ENCODE peak calls at places on chromosomes 13 and 19, in seven cellular contexts. One of them, this sample, is unnamed.

GRCh38 chr19:29393915-29394460 is 131.8 kb upstream of the VSTM2B start:
- DNase-seq in Karpas-422: peak
- DNase-seq in GM23248: no peak
- DNase-seq in K562: no peak
- DNase-seq in H1: no peak
- DNase-seq in MM.1S: no peak
- DNase-seq in neuronal stem cell: no peak
- DNase-seq in this sample: no peak

GRCh38 chr13:97809576-97809975 is 143.9 kb upstream of the IPO5 start:
- DNase-seq in GM23248: peak
- DNase-seq in Karpas-422: no peak
- DNase-seq in MM.1S: no peak
- DNase-seq in neuronal stem cell: no peak
- DNase-seq in K562: no peak
- DNase-seq in H1: no peak
- DNase-seq in this sample: no peak

GRCh38 chr19:22332924-22333323 is 46.7 kb downstream of the ZNF729 start:
- DNase-seq in K562: no peak
- DNase-seq in H1: no peak
- DNase-seq in MM.1S: no peak
- DNase-seq in Karpas-422: no peak
- DNase-seq in GM23248: peak
- DNase-seq in neuronal stem cell: no peak
- DNase-seq in this sample: peak

GRCh38 chr19:51458899-51459592 is 792 bp upstream of the SIGLEC8 start:
- DNase-seq in K562: no peak
- DNase-seq in GM23248: no peak
- DNase-seq in H1: no peak
- DNase-seq in Karpas-422: no peak
- DNase-seq in MM.1S: no peak
- DNase-seq in neuronal stem cell: no peak
- DNase-seq in this sample: no peak

GRCh38 chr19:16435999-16436650 is 35.6 kb downstream of the EPS15L1 start:
- DNase-seq in K562: no peak
- DNase-seq in H1: no peak
- DNase-seq in Karpas-422: peak
- DNase-seq in MM.1S: peak
- DNase-seq in GM23248: no peak
- DNase-seq in neuronal stem cell: no peak
- DNase-seq in this sample: no peak

GRCh38 chr13:59906413-59907027 is 257.2 kb downstream of the DIAPH3 start:
- DNase-seq in H1: no peak
- DNase-seq in MM.1S: peak
- DNase-seq in GM23248: peak
- DNase-seq in Karpas-422: peak
- DNase-seq in neuronal stem cell: no peak
- DNase-seq in K562: no peak
- DNase-seq in this sample: no peak

GRCh38 chr13:30985637-30986205 is 53.3 kb downstream of the TEX26 start:
- DNase-seq in MM.1S: no peak
- DNase-seq in K562: no peak
- DNase-seq in neuronal stem cell: no peak
- DNase-seq in H1: no peak
- DNase-seq in Karpas-422: no peak
- DNase-seq in GM23248: peak
- DNase-seq in this sample: peak

GRCh38 chr13:33017410-33017929 is 1.2 kb downstream of the KL start:
- DNase-seq in H1: no peak
- DNase-seq in Karpas-422: peak
- DNase-seq in MM.1S: peak
- DNase-seq in GM23248: peak
- DNase-seq in neuronal stem cell: no peak
- DNase-seq in K562: peak
- DNase-seq in this sample: peak

GRCh38 chr19:15252398-15253018 is 20.3 kb upstream of the EPHX3 start:
- DNase-seq in Karpas-422: peak
- DNase-seq in GM23248: peak
- DNase-seq in K562: no peak
- DNase-seq in H1: peak
- DNase-seq in neuronal stem cell: no peak
- DNase-seq in MM.1S: no peak
- DNase-seq in this sample: no peak

GRCh38 chr13:32309812-32310706 is 5.1 kb downstream of the ZAR1L start:
- DNase-seq in GM23248: peak
- DNase-seq in K562: peak
- DNase-seq in H1: peak
- DNase-seq in MM.1S: peak
- DNase-seq in neuronal stem cell: peak
- DNase-seq in Karpas-422: peak
- DNase-seq in this sample: peak

GRCh38 chr19:2081873-2082810 is 14.0 kb downstream of the MOB3A start:
- DNase-seq in GM23248: no peak
- DNase-seq in Karpas-422: no peak
- DNase-seq in K562: no peak
- DNase-seq in neuronal stem cell: no peak
- DNase-seq in H1: no peak
- DNase-seq in MM.1S: no peak
- DNase-seq in this sample: no peak

GRCh38 chr19:19405919-19406877 is 723 bp downstream of the GATAD2A start:
- DNase-seq in GM23248: peak
- DNase-seq in K562: peak
- DNase-seq in neuronal stem cell: peak
- DNase-seq in MM.1S: peak
- DNase-seq in H1: peak
- DNase-seq in Karpas-422: peak
- DNase-seq in this sample: peak

GRCh38 chr13:52838433-52839107 is 9.9 kb downstream of the PCDH8 start:
- DNase-seq in neuronal stem cell: no peak
- DNase-seq in MM.1S: no peak
- DNase-seq in K562: no peak
- DNase-seq in GM23248: no peak
- DNase-seq in Karpas-422: no peak
- DNase-seq in H1: no peak
- DNase-seq in this sample: no peak

GRCh38 chr13:27425151-27425917 is 915 bp downstream of the GTF3A start:
- DNase-seq in K562: no peak
- DNase-seq in Karpas-422: peak
- DNase-seq in H1: peak
- DNase-seq in GM23248: peak
- DNase-seq in MM.1S: no peak
- DNase-seq in neuronal stem cell: no peak
- DNase-seq in this sample: no peak

GRCh38 chr19:10390652-10391286 is 10.4 kb upstream of the TYK2 start:
- DNase-seq in K562: peak
- DNase-seq in GM23248: peak
- DNase-seq in MM.1S: peak
- DNase-seq in H1: peak
- DNase-seq in neuronal stem cell: peak
- DNase-seq in Karpas-422: peak
- DNase-seq in this sample: peak

GRCh38 chr19:29542776-29543175 is 17.0 kb downstream of the VSTM2B start:
- DNase-seq in GM23248: no peak
- DNase-seq in neuronal stem cell: no peak
- DNase-seq in Karpas-422: no peak
- DNase-seq in K562: no peak
- DNase-seq in MM.1S: no peak
- DNase-seq in H1: no peak
- DNase-seq in this sample: no peak

GRCh38 chr13:20193142-20193923 is 595 bp upstream of the GJB2 start:
- DNase-seq in GM23248: peak
- DNase-seq in H1: peak
- DNase-seq in Karpas-422: no peak
- DNase-seq in K562: no peak
- DNase-seq in neuronal stem cell: no peak
- DNase-seq in MM.1S: no peak
- DNase-seq in this sample: no peak

GRCh38 chr19:1790054-1790762 is 21.9 kb downstream of the ATP8B3 start:
- DNase-seq in MM.1S: no peak
- DNase-seq in GM23248: no peak
- DNase-seq in Karpas-422: no peak
- DNase-seq in neuronal stem cell: no peak
- DNase-seq in H1: no peak
- DNase-seq in K562: no peak
- DNase-seq in this sample: no peak

GRCh38 chr19:18397242-18398202 is at the start of gene LRRC25:
- DNase-seq in GM23248: no peak
- DNase-seq in H1: peak
- DNase-seq in MM.1S: no peak
- DNase-seq in neuronal stem cell: peak
- DNase-seq in Karpas-422: peak
- DNase-seq in K562: peak
- DNase-seq in this sample: no peak

GRCh38 chr19:58572026-58572817 is 913 bp downstream of the MZF1 start:
- DNase-seq in Karpas-422: no peak
- DNase-seq in H1: no peak
- DNase-seq in K562: no peak
- DNase-seq in GM23248: no peak
- DNase-seq in neuronal stem cell: no peak
- DNase-seq in MM.1S: no peak
- DNase-seq in this sample: no peak

GRCh38 chr13:94858856-94859811 is 146.8 kb upstream of the SOX21 start:
- DNase-seq in MM.1S: no peak
- DNase-seq in H1: no peak
- DNase-seq in GM23248: no peak
- DNase-seq in Karpas-422: no peak
- DNase-seq in K562: no peak
- DNase-seq in neuronal stem cell: no peak
- DNase-seq in this sample: no peak

GRCh38 chr19:33402421-33403220 is 29.1 kb downstream of the CEBPG start:
- DNase-seq in K562: no peak
- DNase-seq in Karpas-422: peak
- DNase-seq in MM.1S: no peak
- DNase-seq in neuronal stem cell: no peak
- DNase-seq in GM23248: no peak
- DNase-seq in H1: no peak
- DNase-seq in this sample: peak

GRCh38 chr13:113047587-113047986 is 58.0 kb upstream of the F7 start:
- DNase-seq in MM.1S: no peak
- DNase-seq in H1: no peak
- DNase-seq in GM23248: no peak
- DNase-seq in Karpas-422: no peak
- DNase-seq in neuronal stem cell: no peak
- DNase-seq in K562: no peak
- DNase-seq in this sample: no peak

GRCh38 chr19:4233282-4233853 is 4.0 kb downstream of the EBI3 start:
- DNase-seq in GM23248: peak
- DNase-seq in Karpas-422: peak
- DNase-seq in K562: peak
- DNase-seq in H1: peak
- DNase-seq in neuronal stem cell: no peak
- DNase-seq in MM.1S: peak
- DNase-seq in this sample: peak
- H3K4me2 ChIP-seq in GM23248: no peak
- H3K4me2 ChIP-seq in Karpas-422: no peak
- H3K4me2 ChIP-seq in K562: peak
- H3K4me2 ChIP-seq in H1: no peak
- H3K4me2 ChIP-seq in neuronal stem cell: no peak
- H3K4me2 ChIP-seq in MM.1S: no peak
- H3K4me2 ChIP-seq in this sample: no peak

DNA sequence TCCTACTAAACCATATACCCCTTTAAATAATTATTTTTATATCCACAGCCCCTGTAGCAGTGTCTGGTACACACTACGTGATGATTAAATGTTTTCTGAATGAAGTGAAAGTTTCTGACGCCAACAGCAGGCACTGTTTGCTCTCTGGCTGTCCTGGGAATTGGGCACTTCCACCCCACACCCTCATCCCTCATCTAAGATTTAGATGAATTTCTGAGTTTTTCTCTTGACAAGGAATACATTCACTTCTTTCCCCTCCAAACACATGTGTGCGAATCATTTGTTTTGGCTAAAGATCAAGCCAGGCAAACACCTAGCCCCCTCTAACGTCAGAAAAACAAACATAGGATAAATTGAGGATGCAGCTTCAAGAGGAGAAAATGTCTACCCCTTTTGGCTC is 93.7 kb downstream of the NUFIP1 start:
- DNase-seq in GM23248: no peak
- DNase-seq in Karpas-422: no peak
- DNase-seq in H1: no peak
- DNase-seq in MM.1S: no peak
- DNase-seq in neuronal stem cell: no peak
- DNase-seq in K562: no peak
- DNase-seq in this sample: no peak
- H2AFZ ChIP-seq in GM23248: no peak
- H2AFZ ChIP-seq in Karpas-422: no peak
- H2AFZ ChIP-seq in H1: no peak
- H2AFZ ChIP-seq in MM.1S: no peak
- H2AFZ ChIP-seq in neuronal stem cell: no peak
- H2AFZ ChIP-seq in K562: no peak
- H2AFZ ChIP-seq in this sample: no peak

GRCh38 chr19:48168689-48169088 is 1.5 kb downstream of the LIG1 start:
- DNase-seq in K562: no peak
- DNase-seq in Karpas-422: no peak
- DNase-seq in GM23248: no peak
- DNase-seq in MM.1S: no peak
- DNase-seq in H1: no peak
- DNase-seq in neuronal stem cell: no peak
- DNase-seq in this sample: no peak
- H3K4me2 ChIP-seq in K562: peak
- H3K4me2 ChIP-seq in Karpas-422: peak
- H3K4me2 ChIP-seq in GM23248: no peak
- H3K4me2 ChIP-seq in MM.1S: peak
- H3K4me2 ChIP-seq in H1: no peak
- H3K4me2 ChIP-seq in neuronal stem cell: no peak
- H3K4me2 ChIP-seq in this sample: peak

DNA sequence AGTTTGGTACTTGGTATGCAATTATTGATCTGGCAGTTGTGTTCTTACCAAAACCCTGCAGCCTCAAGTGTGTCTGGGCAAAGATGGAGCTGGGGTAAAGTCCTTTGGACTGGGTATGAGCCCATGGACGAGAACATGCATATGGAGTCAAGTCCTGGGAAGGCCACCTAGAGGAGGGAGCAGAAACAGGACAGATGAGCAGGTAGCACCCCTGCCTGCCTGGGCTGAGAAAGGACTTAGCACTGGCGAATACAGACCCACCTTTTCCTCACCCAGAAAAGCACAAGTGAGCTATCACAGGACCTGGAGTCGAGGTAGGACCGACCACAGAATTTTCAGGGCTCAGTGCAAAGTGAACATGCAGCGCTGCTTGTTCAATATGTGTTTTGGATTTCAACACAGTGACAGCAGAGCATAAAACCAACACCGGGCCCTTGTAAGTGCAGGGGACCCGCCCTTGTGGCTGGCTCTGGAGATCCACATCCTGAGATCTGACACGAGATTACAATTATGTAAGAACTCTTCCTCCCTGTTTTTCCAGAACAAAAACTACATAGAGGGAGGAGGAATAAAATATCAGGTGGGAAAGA is 25.9 kb downstream of the IGFL2 start:
- DNase-seq in MM.1S: no peak
- DNase-seq in Karpas-422: no peak
- DNase-seq in GM23248: no peak
- DNase-seq in neuronal stem cell: no peak
- DNase-seq in K562: no peak
- DNase-seq in H1: no peak
- DNase-seq in this sample: no peak
- H2AFZ ChIP-seq in MM.1S: no peak
- H2AFZ ChIP-seq in Karpas-422: no peak
- H2AFZ ChIP-seq in GM23248: no peak
- H2AFZ ChIP-seq in neuronal stem cell: no peak
- H2AFZ ChIP-seq in K562: no peak
- H2AFZ ChIP-seq in H1: peak
- H2AFZ ChIP-seq in this sample: no peak

This sample was measured in PC-9.